ENCODE peak calls at places on chromosomes 13 and 19, in ten cellular contexts. S is neural progenitor cell, N is GM12878, F is pancreas, W is PC-3, M is upper lobe of left lung, X is sigmoid colon, V is lung, T is PC-9, I is body of pancreas. D is an unnamed sample.

GRCh38 chr13:65787087-65787486 is 1443.0 kb downstream of the PCDH9 start:
- DNase-seq in S (no peak), N (no peak), F (no peak), W (no peak), M (no peak), X (no peak), V (no peak), T (no peak), I (no peak), D (no peak)

GRCh38 chr13:102847272-102848234 is 1.7 kb downstream of the ERCC5 start:
- DNase-seq in S (peak; percentile 46), N (no peak), F (no peak), W (peak; percentile 26), M (no peak), X (no peak), V (no peak), T (no peak), I (no peak), D (no peak)

GRCh38 chr19:20278342-20278741 is 111.3 kb downstream of the ZNF486 start:
- DNase-seq in S (peak; percentile 60), N (no peak), F (no peak), W (no peak), M (no peak), X (no peak), V (no peak), T (peak; percentile 47), I (peak; percentile 54), D (no peak)

GRCh38 chr19:10895920-10896319 is 24.6 kb downstream of the CARM1 start:
- DNase-seq in S (no peak), N (no peak), F (no peak), W (no peak), M (no peak), X (no peak), V (no peak), T (no peak), I (no peak), D (no peak)

GRCh38 chr19:29293736-29294342 is 80.9 kb upstream of the UQCRFS1 start:
- DNase-seq in S (no peak), N (no peak), F (no peak), W (no peak), M (no peak), X (no peak), V (no peak), T (no peak), I (no peak), D (peak; percentile 26)

GRCh38 chr19:5590151-5590864 is 22.6 kb upstream of the TINCR start:
- DNase-seq in S (no peak), N (no peak), F (no peak), W (no peak), M (no peak), X (no peak), V (no peak), T (no peak), I (no peak), D (no peak)

GRCh38 chr13:44437356-44438233 is 64.0 kb downstream of the SERP2 start:
- DNase-seq in S (peak; percentile 47), N (no peak), F (no peak), W (peak; percentile 75), M (no peak), X (no peak), V (no peak), T (peak; percentile 40), I (no peak), D (no peak)

GRCh38 chr13:102854675-102855074 is 8.8 kb downstream of the ERCC5 start:
- DNase-seq in S (no peak), N (no peak), F (no peak), W (no peak), M (no peak), X (no peak), V (no peak), T (no peak), I (no peak), D (no peak)

GRCh38 chr13:106989866-106990265 is 421.9 kb upstream of the ARGLU1 start:
- DNase-seq in S (no peak), N (no peak), F (no peak), W (no peak), M (no peak), X (no peak), V (no peak), T (no peak), I (no peak), D (no peak)

GRCh38 chr13:75512253-75512652 is 25.4 kb downstream of the COMMD6 start:
- DNase-seq in S (no peak), N (peak; percentile 80), F (no peak), W (no peak), M (no peak), X (no peak), V (no peak), T (no peak), I (no peak), D (no peak)

GRCh38 chr13:110163020-110163658 is 143.8 kb downstream of the COL4A1 start:
- DNase-seq in S (no peak), N (no peak), F (no peak), W (no peak), M (no peak), X (no peak), V (no peak), T (no peak), I (no peak), D (no peak)

GRCh38 chr13:55234311-55234710 is 1906.4 kb upstream of the PRR20A start:
- DNase-seq in S (no peak), N (no peak), F (no peak), W (no peak), M (no peak), X (no peak), V (no peak), T (no peak), I (no peak), D (no peak)

GRCh38 chr19:17779281-17779930 is 15.5 kb upstream of the B3GNT3 start:
- DNase-seq in S (peak; percentile 81), N (no peak), F (peak; percentile 46), W (peak; percentile 84), M (no peak), X (no peak), V (peak; percentile 58), T (peak; percentile 79), I (no peak), D (no peak)

GRCh38 chr19:17052439-17052838 is 22.8 kb downstream of the HAUS8 start:
- DNase-seq in S (peak; percentile 76), N (no peak), F (no peak), W (peak; percentile 71), M (no peak), X (no peak), V (peak; percentile 58), T (peak; percentile 61), I (peak; percentile 27), D (no peak)

GRCh38 chr13:66296875-66297274 is 933.3 kb downstream of the PCDH9 start:
- DNase-seq in S (no peak), N (no peak), F (no peak), W (no peak), M (no peak), X (no peak), V (no peak), T (no peak), I (no peak), D (no peak)

GRCh38 chr13:23579886-23580706 is 9.9 kb downstream of the TNFRSF19 start:
- DNase-seq in S (peak; percentile 78), N (no peak), F (no peak), W (peak; percentile 24), M (no peak), X (no peak), V (no peak), T (no peak), I (no peak), D (no peak)

DNA sequence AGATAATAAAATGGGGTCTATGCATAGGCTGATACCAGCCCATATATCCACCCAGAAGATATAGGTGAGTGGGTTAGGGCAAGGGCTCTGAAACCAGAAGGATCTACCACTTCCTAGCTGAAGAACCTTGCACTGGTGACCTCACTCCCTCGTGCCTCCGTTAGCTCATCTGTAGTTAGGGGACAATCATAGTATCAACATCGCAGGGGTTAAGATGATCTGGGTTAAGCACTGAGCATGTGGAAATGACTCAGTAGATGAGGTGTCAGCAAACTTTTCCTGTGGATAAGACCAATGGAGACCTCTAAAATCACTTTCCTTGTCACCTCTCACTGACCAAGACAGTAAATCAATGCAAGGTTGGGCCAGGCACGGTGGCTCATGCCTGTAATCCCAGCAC is 30.5 kb downstream of the TNFSF14 start:
- DNase-seq in S (no peak), N (no peak), F (no peak), W (peak; percentile 63), M (no peak), X (no peak), V (no peak), T (no peak), I (no peak), D (no peak)
- H3K4me3 ChIP-seq in S (no peak overlapping the region), N (no peak overlapping the region), F (no peak overlapping the region), W (no peak overlapping the region), M (no peak overlapping the region), X (no peak overlapping the region), V (no peak overlapping the region), T (no peak overlapping the region), I (no peak overlapping the region), D (no peak overlapping the region)

DNA sequence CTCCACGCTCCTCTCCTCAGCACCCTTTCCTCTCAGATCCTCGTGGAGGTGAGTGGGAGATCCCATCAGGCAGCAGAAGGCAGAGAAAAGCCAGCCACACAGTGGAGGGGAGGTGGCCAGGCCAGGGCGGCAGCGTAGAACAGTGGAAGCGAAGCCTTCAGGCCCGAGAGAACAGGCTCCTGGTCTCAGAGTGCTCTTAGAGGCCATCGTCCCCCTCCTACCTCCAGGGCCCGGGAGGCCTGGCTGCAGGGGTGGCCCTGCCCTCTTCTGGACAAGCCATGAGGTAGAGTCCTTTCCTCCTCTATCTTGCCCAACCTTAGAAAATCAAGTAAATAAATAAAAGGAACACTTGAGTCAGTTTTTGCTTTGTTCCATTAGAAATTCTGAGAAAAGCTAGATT is 202.0 kb downstream of the KATNAL1 start:
- DNase-seq in S (peak; percentile 50), N (no peak), F (peak; percentile 62), W (no peak), M (no peak), X (no peak), V (no peak), T (no peak), I (no peak), D (no peak)
- TF ChIP-seq CTCF in S (peak; percentile 39), N (no peak), F (no peak), W (no peak), M (no peak), X (no peak), V (no peak), T (no peak), I (peak; percentile 33), D (no peak)

GRCh38 chr13:27295660-27296059 is 25.0 kb downstream of the RASL11A start:
- DNase-seq in S (no peak), N (no peak), F (no peak), W (no peak), M (no peak), X (no peak), V (no peak), T (no peak), I (no peak), D (no peak)
- H3K27me3 ChIP-seq in S (no peaks in the 10 kb centered on the region), N (peaks cover 6% of the 10 kb centered on the region), F (no peaks in the 10 kb centered on the region), W (no peaks in the 10 kb centered on the region), M (no peaks in the 10 kb centered on the region), X (no peaks in the 10 kb centered on the region), V (no peaks in the 10 kb centered on the region), T (peaks cover 61% of the 10 kb centered on the region), I (no peaks in the 10 kb centered on the region), D (no peaks in the 10 kb centered on the region)

DNA sequence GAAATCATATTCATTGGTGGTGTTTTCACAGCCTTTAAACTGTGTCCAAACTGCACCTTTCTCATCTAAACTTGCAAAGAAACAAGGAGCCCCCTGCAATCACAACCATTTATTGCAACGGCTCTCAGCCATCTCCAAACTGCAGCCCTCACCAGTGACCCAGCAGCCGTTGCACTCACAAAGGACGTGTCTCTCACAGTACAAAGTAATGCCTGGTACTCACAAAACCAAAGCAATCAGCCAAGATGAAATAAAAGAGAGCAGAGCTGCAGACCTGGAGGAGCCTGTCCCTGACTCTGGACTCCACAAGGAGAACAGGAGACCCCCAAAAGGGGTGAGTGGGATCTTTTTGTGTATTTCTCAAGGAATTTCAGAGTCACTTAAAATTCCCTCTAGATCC is 20.2 kb upstream of the CEACAM21 start:
- DNase-seq in S (no peak), N (no peak), F (no peak), W (no peak), M (no peak), X (no peak), V (no peak), T (no peak), I (no peak), D (no peak)
- H3K4me3 ChIP-seq in S (no peak overlapping the region), N (no peak overlapping the region), F (no peak overlapping the region), W (no peak overlapping the region), M (no peak overlapping the region), X (no peak overlapping the region), V (no peak overlapping the region), T (no peak overlapping the region), I (no peak overlapping the region), D (no peak overlapping the region)

D was measured in RWPE2.